ENCODE peak calls at places on chromosome 22, in nine cellular contexts. L, N, Z, O, B, C, S, D and R are unnamed samples.

GRCh38 chr22:40415531-40416266 is 45.3 kb downstream of the SGSM3 start:
- DNase-seq in N (no peak), D (no peak), L (no peak), B (no peak), S (no peak), O (no peak), C (no peak), Z (no peak), R (no peak)

GRCh38 chr22:18091916-18092526 is 14.2 kb downstream of the PEX26 start:
- DNase-seq in B (no peak), O (no peak), D (no peak), L (no peak), N (peak), S (no peak), Z (no peak), C (no peak), R (no peak)

GRCh38 chr22:23225724-23226496 is 45.6 kb downstream of the BCR start:
- DNase-seq in D (peak), N (no peak), S (no peak), O (no peak), B (no peak), L (no peak), C (peak), Z (no peak), R (no peak)

GRCh38 chr22:38694945-38695344 is 5.8 kb downstream of the JOSD1 start:
- DNase-seq in D (no peak), Z (no peak), O (no peak), N (no peak), S (no peak), C (no peak), B (no peak), L (no peak), R (no peak)

GRCh38 chr22:23178512-23179254 is 1.6 kb upstream of the BCR start:
- DNase-seq in C (peak), L (no peak), S (peak), B (peak), D (peak), N (peak), Z (no peak), O (peak), R (no peak)

GRCh38 chr22:49632199-49633009 is 195.3 kb downstream of the BRD1 start:
- DNase-seq in D (peak), S (peak), Z (no peak), O (no peak), B (peak), N (no peak), C (peak), L (no peak), R (no peak)

GRCh38 chr22:20238567-20239062 is 29.5 kb downstream of the RTN4R start:
- DNase-seq in B (no peak), N (peak), D (peak), O (peak), L (no peak), Z (no peak), C (peak), S (peak), R (peak)

GRCh38 chr22:21697866-21698265 is 32.1 kb downstream of the PPIL2 start:
- DNase-seq in O (no peak), C (no peak), Z (peak), B (no peak), S (no peak), N (no peak), L (no peak), D (no peak), R (no peak)

GRCh38 chr22:47163481-47163875 is 401.0 kb downstream of the TBC1D22A start:
- DNase-seq in Z (no peak), D (no peak), S (no peak), N (no peak), L (no peak), O (no peak), B (no peak), C (no peak), R (no peak)

GRCh38 chr22:24823787-24824186 is 17.8 kb downstream of the SGSM1 start:
- DNase-seq in B (no peak), N (no peak), O (no peak), Z (no peak), C (no peak), S (no peak), D (no peak), L (no peak), R (no peak)

GRCh38 chr22:18056161-18056666 is 21.6 kb upstream of the PEX26 start:
- DNase-seq in D (peak), S (peak), O (no peak), B (no peak), L (no peak), N (no peak), C (peak), Z (no peak), R (no peak)

GRCh38 chr22:31144223-31144622 is 3.9 kb upstream of the PLA2G3 start:
- DNase-seq in S (no peak), D (no peak), Z (no peak), B (no peak), C (no peak), L (no peak), N (no peak), O (no peak), R (no peak)

GRCh38 chr22:33883961-33884808 is 36.1 kb downstream of the LARGE1 start:
- DNase-seq in D (no peak), S (no peak), N (no peak), Z (no peak), C (no peak), B (no peak), L (no peak), O (no peak), R (no peak)

GRCh38 chr22:19875061-19875530 is 20.4 kb upstream of the GNB1L start:
- DNase-seq in O (no peak), S (no peak), N (no peak), D (no peak), L (no peak), C (no peak), Z (no peak), B (no peak), R (no peak)

GRCh38 chr22:30763815-30764686 is 69.4 kb downstream of the OSBP2 start:
- DNase-seq in C (peak), O (peak), Z (peak), B (no peak), L (no peak), D (peak), S (peak), N (no peak), R (peak)

GRCh38 chr22:28905433-28905832 is 22.1 kb downstream of the ZNRF3 start:
- DNase-seq in B (no peak), D (no peak), N (no peak), S (no peak), L (no peak), O (no peak), Z (no peak), C (no peak), R (no peak)

GRCh38 chr22:32475428-32476010 is 908 bp downstream of the FBXO7 start:
- DNase-seq in Z (no peak), L (no peak), O (peak), N (peak), C (no peak), D (peak), S (no peak), B (no peak), R (no peak)

GRCh38 chr22:45082795-45083194 is 73.0 kb upstream of the PHF21B start:
- DNase-seq in L (no peak), O (peak), D (no peak), C (no peak), N (no peak), B (no peak), S (peak), Z (no peak), R (no peak)

GRCh38 chr22:46728470-46728869 is 9.6 kb downstream of the CERK start:
- DNase-seq in Z (no peak), D (no peak), L (no peak), O (no peak), B (no peak), C (no peak), S (no peak), N (no peak), R (no peak)

GRCh38 chr22:44736581-44737413 is 15.6 kb upstream of the ARHGAP8 start:
- DNase-seq in Z (no peak), O (no peak), N (no peak), C (no peak), B (no peak), D (no peak), L (no peak), S (no peak), R (no peak)

GRCh38 chr22:20803696-20804324 is 29.9 kb downstream of the SERPIND1 start:
- DNase-seq in O (peak), S (peak), Z (peak), N (peak), D (no peak), C (no peak), B (no peak), L (no peak), R (peak)

GRCh38 chr22:42145175-42145574 is 14.6 kb upstream of the CYP2D6 start:
- DNase-seq in S (no peak), L (no peak), O (no peak), D (no peak), B (no peak), Z (no peak), N (no peak), C (no peak), R (no peak)

GRCh38 chr22:20952544-20953341 is 14.3 kb upstream of the AIFM3 start:
- DNase-seq in O (no peak), D (no peak), N (no peak), C (no peak), B (no peak), L (no peak), S (no peak), Z (no peak), R (no peak)

GRCh38 chr22:44710474-44711235 is 8.7 kb downstream of the PRR5 start:
- DNase-seq in N (peak), S (no peak), Z (no peak), D (peak), B (no peak), O (no peak), L (no peak), C (peak), R (no peak)

GRCh38 chr22:45680932-45681700 is 9.5 kb downstream of the ATXN10 start:
- DNase-seq in B (no peak), L (no peak), S (no peak), O (no peak), C (no peak), Z (peak), N (no peak), D (no peak), R (no peak)

GRCh38 chr22:25645266-25645665 is 80.8 kb downstream of the GRK3 start:
- DNase-seq in Z (no peak), O (no peak), L (no peak), N (no peak), C (no peak), B (no peak), S (no peak), D (no peak), R (no peak)

GRCh38 chr22:25666308-25666707 is 75.7 kb upstream of the MYO18B start:
- DNase-seq in B (no peak), C (no peak), S (no peak), Z (no peak), N (no peak), D (no peak), L (no peak), O (peak), R (no peak)

GRCh38 chr22:41660416-41660815 is 28.3 kb downstream of the SNU13 start:
- DNase-seq in D (no peak), S (no peak), C (no peak), Z (no peak), B (no peak), L (no peak), O (no peak), N (no peak), R (no peak)

GRCh38 chr22:43570531-43571144 is 158.8 kb downstream of the MPPED1 start:
- DNase-seq in Z (no peak), C (no peak), S (no peak), B (no peak), D (no peak), L (no peak), O (peak), N (no peak), R (no peak)

GRCh38 chr22:38267086-38267485 is 5.7 kb downstream of the TMEM184B start:
- DNase-seq in C (no peak), O (no peak), L (no peak), B (no peak), S (no peak), D (no peak), Z (no peak), N (peak), R (peak)

GRCh38 chr22:46457502-46458488 is 79.6 kb downstream of the CELSR1 start:
- DNase-seq in Z (no peak), C (no peak), B (no peak), D (no peak), L (no peak), N (no peak), S (no peak), O (no peak), R (no peak)

GRCh38 chr22:49969751-49970527 is 9.4 kb downstream of the PIM3 start:
- DNase-seq in C (no peak), D (no peak), N (peak), B (no peak), S (peak), L (no peak), Z (no peak), O (no peak), R (no peak)